ENCODE peak calls at places on chromosomes 3 and 15, in four cellular contexts. One of them, this sample, is unnamed.

GRCh38 chr3:176088962-176089383 is 1108.3 kb downstream of the TBL1XR1 start:
- DNase-seq in H9: no peak
- DNase-seq in ascending aorta: no peak
- DNase-seq in AG04450: no peak
- DNase-seq in this sample: no peak

GRCh38 chr15:69463182-69463756 is 10.7 kb downstream of the RPLP1 start:
- DNase-seq in H9: no peak
- DNase-seq in ascending aorta: no peak
- DNase-seq in AG04450: no peak
- DNase-seq in this sample: no peak

GRCh38 chr15:101295607-101296225 is 668 bp upstream of the SNRPA1 start:
- DNase-seq in H9: no peak
- DNase-seq in ascending aorta: no peak
- DNase-seq in AG04450: peak
- DNase-seq in this sample: no peak

GRCh38 chr3:78086150-78086549 is 1046.3 kb downstream of the ROBO2 start:
- DNase-seq in H9: no peak
- DNase-seq in ascending aorta: no peak
- DNase-seq in AG04450: no peak
- DNase-seq in this sample: no peak

GRCh38 chr3:192054881-192055280 is 593.9 kb downstream of the PYDC2 start:
- DNase-seq in H9: no peak
- DNase-seq in ascending aorta: no peak
- DNase-seq in AG04450: no peak
- DNase-seq in this sample: no peak

GRCh38 chr3:133535971-133536634 is 37.4 kb upstream of the CDV3 start:
- DNase-seq in H9: no peak
- DNase-seq in ascending aorta: no peak
- DNase-seq in AG04450: peak
- DNase-seq in this sample: no peak

GRCh38 chr3:4529901-4530588 is 36.9 kb downstream of the ITPR1 start:
- DNase-seq in H9: no peak
- DNase-seq in ascending aorta: no peak
- DNase-seq in AG04450: no peak
- DNase-seq in this sample: no peak

GRCh38 chr15:70701891-70702568 is 61.3 kb downstream of the UACA start:
- DNase-seq in H9: no peak
- DNase-seq in ascending aorta: no peak
- DNase-seq in AG04450: no peak
- DNase-seq in this sample: no peak

GRCh38 chr3:52218454-52218853 is 7.0 kb downstream of the TLR9 start:
- DNase-seq in H9: no peak
- DNase-seq in ascending aorta: no peak
- DNase-seq in AG04450: no peak
- DNase-seq in this sample: no peak

GRCh38 chr3:154122096-154122911 is 1.1 kb downstream of the ARHGEF26 start:
- DNase-seq in H9: peak
- DNase-seq in ascending aorta: no peak
- DNase-seq in AG04450: no peak
- DNase-seq in this sample: no peak

GRCh38 chr15:40695469-40695910 is 516 bp downstream of the RAD51 start:
- DNase-seq in H9: no peak
- DNase-seq in ascending aorta: no peak
- DNase-seq in AG04450: no peak
- DNase-seq in this sample: no peak

GRCh38 chr3:29186982-29187718 is 93.7 kb upstream of the RBMS3 start:
- DNase-seq in H9: no peak
- DNase-seq in ascending aorta: no peak
- DNase-seq in AG04450: peak
- DNase-seq in this sample: no peak

GRCh38 chr3:112128843-112129727 is 4.0 kb downstream of the GCSAM start:
- DNase-seq in H9: peak
- DNase-seq in ascending aorta: no peak
- DNase-seq in AG04450: peak
- DNase-seq in this sample: no peak

GRCh38 chr3:197374951-197375560 is 76.6 kb upstream of the DLG1 start:
- DNase-seq in H9: no peak
- DNase-seq in ascending aorta: no peak
- DNase-seq in AG04450: no peak
- DNase-seq in this sample: no peak

GRCh38 chr3:10334461-10334860 is 13.5 kb upstream of the SEC13 start:
- DNase-seq in H9: peak
- DNase-seq in ascending aorta: no peak
- DNase-seq in AG04450: no peak
- DNase-seq in this sample: no peak

GRCh38 chr15:89441295-89441762 is 55.1 kb downstream of the RHCG start:
- DNase-seq in H9: no peak
- DNase-seq in ascending aorta: no peak
- DNase-seq in AG04450: no peak
- DNase-seq in this sample: no peak

GRCh38 chr3:61358364-61358763 is 107.1 kb upstream of the FHIT start:
- DNase-seq in H9: no peak
- DNase-seq in ascending aorta: peak
- DNase-seq in AG04450: no peak
- DNase-seq in this sample: peak

GRCh38 chr15:77487479-77487861 is 66.8 kb downstream of the HMG20A start:
- DNase-seq in H9: no peak
- DNase-seq in ascending aorta: no peak
- DNase-seq in AG04450: no peak
- DNase-seq in this sample: no peak

GRCh38 chr3:11583226-11583625 is 60.5 kb downstream of the VGLL4 start:
- DNase-seq in H9: no peak
- DNase-seq in ascending aorta: no peak
- DNase-seq in AG04450: no peak
- DNase-seq in this sample: no peak

GRCh38 chr3:43256714-43257461 is 29.5 kb upstream of the SNRK start:
- DNase-seq in H9: no peak
- DNase-seq in ascending aorta: no peak
- DNase-seq in AG04450: no peak
- DNase-seq in this sample: no peak

GRCh38 chr15:69156726-69157381 is 3.6 kb upstream of the GLCE start:
- DNase-seq in H9: peak
- DNase-seq in ascending aorta: no peak
- DNase-seq in AG04450: no peak
- DNase-seq in this sample: no peak

GRCh38 chr3:31918179-31919165 is 62.6 kb downstream of the OSBPL10 start:
- DNase-seq in H9: no peak
- DNase-seq in ascending aorta: no peak
- DNase-seq in AG04450: no peak
- DNase-seq in this sample: no peak

GRCh38 chr3:11305509-11305908 is 33.3 kb downstream of the ATG7 start:
- DNase-seq in H9: no peak
- DNase-seq in ascending aorta: no peak
- DNase-seq in AG04450: no peak
- DNase-seq in this sample: no peak

GRCh38 chr3:16480861-16481569 is 32.5 kb downstream of the RFTN1 start:
- DNase-seq in H9: no peak
- DNase-seq in ascending aorta: no peak
- DNase-seq in AG04450: no peak
- DNase-seq in this sample: no peak

GRCh38 chr3:158789592-158789991 is 12.3 kb upstream of the MFSD1 start:
- DNase-seq in H9: no peak
- DNase-seq in ascending aorta: no peak
- DNase-seq in AG04450: no peak
- DNase-seq in this sample: no peak

GRCh38 chr3:167609156-167609555 is 44.6 kb downstream of the WDR49 start:
- DNase-seq in H9: no peak
- DNase-seq in ascending aorta: no peak
- DNase-seq in AG04450: no peak
- DNase-seq in this sample: no peak

GRCh38 chr3:167602041-167602440 is 51.7 kb downstream of the WDR49 start:
- DNase-seq in H9: no peak
- DNase-seq in ascending aorta: no peak
- DNase-seq in AG04450: no peak
- DNase-seq in this sample: no peak

GRCh38 chr3:167611718-167612117 is 42.0 kb downstream of the WDR49 start:
- DNase-seq in H9: no peak
- DNase-seq in ascending aorta: no peak
- DNase-seq in AG04450: no peak
- DNase-seq in this sample: no peak

GRCh38 chr3:167606836-167607235 is 46.9 kb downstream of the WDR49 start:
- DNase-seq in H9: no peak
- DNase-seq in ascending aorta: no peak
- DNase-seq in AG04450: no peak
- DNase-seq in this sample: no peak

DNA sequence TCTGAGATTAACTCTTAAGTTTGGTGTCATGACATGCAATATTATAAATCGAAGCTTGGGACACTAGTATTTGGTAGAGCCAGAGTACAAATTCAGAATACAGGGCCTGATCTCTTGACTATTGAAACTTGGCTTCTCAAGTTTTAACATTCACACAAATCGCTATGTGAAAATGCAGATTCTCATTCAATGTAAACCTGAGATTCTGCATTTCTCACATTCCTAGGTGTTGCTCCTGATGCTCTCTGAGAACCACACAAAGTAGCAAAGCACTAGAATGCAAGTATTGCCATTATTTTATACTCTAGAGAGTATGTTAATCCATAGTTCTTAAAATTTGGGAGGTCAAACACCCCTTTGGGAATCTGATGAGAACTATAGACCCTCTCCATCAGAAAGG is 47.9 kb downstream of the WDR49 start:
- DNase-seq in H9: no peak
- DNase-seq in ascending aorta: no peak
- DNase-seq in AG04450: no peak
- DNase-seq in this sample: no peak
- TF ChIP-seq CTCF in H9: no peak
- TF ChIP-seq CTCF in ascending aorta: no peak
- TF ChIP-seq CTCF in AG04450: no peak
- TF ChIP-seq CTCF in this sample: no peak

GRCh38 chr3:129421988-129422745 is 6.3 kb downstream of the EFCAB12 start:
- DNase-seq in H9: no peak
- DNase-seq in ascending aorta: no peak
- DNase-seq in AG04450: no peak
- DNase-seq in this sample: no peak

GRCh38 chr3:129425213-129425612 is 3.2 kb downstream of the EFCAB12 start:
- DNase-seq in H9: peak
- DNase-seq in ascending aorta: no peak
- DNase-seq in AG04450: no peak
- DNase-seq in this sample: no peak

GRCh38 chr3:129425619-129426018 is 2.8 kb downstream of the EFCAB12 start:
- DNase-seq in H9: no peak
- DNase-seq in ascending aorta: no peak
- DNase-seq in AG04450: no peak
- DNase-seq in this sample: no peak

GRCh38 chr3:129422897-129423296 is 5.5 kb downstream of the EFCAB12 start:
- DNase-seq in H9: no peak
- DNase-seq in ascending aorta: no peak
- DNase-seq in AG04450: no peak
- DNase-seq in this sample: no peak

DNA sequence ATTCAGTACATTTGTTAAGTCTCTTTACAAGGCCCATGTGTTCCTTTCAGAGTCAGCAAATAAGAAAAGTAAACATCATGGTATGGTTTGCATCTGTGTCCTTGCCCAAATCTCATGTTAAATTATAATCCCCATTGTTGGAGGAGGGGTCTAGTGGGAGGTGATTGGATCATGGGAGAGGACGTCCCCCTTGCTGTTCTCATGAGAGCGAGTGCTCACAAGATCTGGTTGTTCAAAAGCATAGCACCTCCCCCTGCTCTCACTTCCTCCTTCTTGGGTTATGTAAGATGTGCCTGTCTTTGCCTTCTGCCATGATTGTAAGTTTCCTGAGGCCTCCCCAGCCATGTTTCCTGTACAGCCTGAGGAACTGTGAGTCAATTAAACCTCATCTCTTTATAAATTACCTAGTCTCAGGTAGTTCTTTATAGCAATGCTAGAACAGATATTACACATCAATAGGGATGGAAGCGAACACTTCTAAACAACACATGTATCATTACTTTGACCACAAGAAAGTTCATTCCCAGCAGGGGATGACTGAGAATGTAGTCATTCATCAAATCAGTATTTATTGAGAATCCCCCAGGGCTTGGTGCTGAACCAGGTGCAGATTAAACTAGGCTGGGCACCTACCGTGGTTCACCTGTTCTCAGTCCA is 4.1 kb downstream of the EFCAB12 start:
- DNase-seq in H9: no peak
- DNase-seq in ascending aorta: no peak
- DNase-seq in AG04450: no peak
- DNase-seq in this sample: no peak
- TF ChIP-seq CTCF in H9: no peak
- TF ChIP-seq CTCF in ascending aorta: no peak
- TF ChIP-seq CTCF in AG04450: no peak
- TF ChIP-seq CTCF in this sample: no peak

GRCh38 chr15:74381190-74381453 is 13.7 kb upstream of the CYP11A1 start:
- DNase-seq in H9: no peak
- DNase-seq in ascending aorta: no peak
- DNase-seq in AG04450: no peak
- DNase-seq in this sample: no peak

GRCh38 chr15:74383286-74383685 is 15.8 kb upstream of the CYP11A1 start:
- DNase-seq in H9: no peak
- DNase-seq in ascending aorta: no peak
- DNase-seq in AG04450: no peak
- DNase-seq in this sample: no peak

GRCh38 chr15:74381481-74381880 is 14.0 kb upstream of the CYP11A1 start:
- DNase-seq in H9: peak
- DNase-seq in ascending aorta: no peak
- DNase-seq in AG04450: no peak
- DNase-seq in this sample: no peak

GRCh38 chr15:74380361-74381189 is 13.1 kb upstream of the CYP11A1 start:
- DNase-seq in H9: peak
- DNase-seq in ascending aorta: no peak
- DNase-seq in AG04450: no peak
- DNase-seq in this sample: no peak

DNA sequence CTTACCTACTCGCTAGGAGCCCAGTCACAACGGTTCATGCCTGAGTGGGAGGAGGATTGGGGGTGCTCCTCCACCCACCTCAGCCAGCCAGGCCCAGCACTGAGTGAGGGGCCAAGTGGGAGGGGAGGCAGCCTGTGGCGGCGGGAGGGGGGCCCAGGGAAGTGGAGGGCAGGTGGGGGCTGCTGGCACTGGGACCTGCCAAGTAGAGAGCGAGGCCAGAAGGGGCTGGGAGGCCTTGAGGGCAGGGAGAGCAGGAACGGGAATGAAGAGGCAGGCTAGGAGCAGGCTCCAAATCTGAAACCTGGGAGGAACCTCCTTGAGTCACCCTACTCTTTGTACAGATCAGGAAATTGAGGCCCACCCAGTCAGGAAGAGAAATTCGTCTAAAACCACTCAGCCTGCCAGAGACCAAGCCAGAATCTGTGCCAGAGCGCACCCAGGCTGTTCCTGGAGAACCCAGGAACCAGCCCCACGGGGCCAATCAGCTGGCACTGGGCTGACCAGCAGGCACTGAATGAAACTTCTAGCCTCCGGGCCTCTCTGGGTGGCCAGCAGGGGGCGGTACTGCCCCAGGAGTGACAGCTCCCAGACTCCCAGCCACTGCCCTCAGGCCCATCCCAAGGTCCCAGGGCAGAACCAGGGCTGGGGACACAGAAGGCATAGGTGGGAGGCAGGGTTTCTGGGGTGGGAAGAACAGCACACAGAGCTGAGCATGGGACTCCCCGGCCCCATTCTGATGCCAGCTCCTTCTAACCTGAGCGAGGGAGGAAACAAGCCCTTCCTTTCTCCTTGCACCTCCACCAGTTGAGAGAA is 14.8 kb upstream of the CYP11A1 start:
- DNase-seq in H9: peak
- DNase-seq in ascending aorta: peak
- DNase-seq in AG04450: no peak
- DNase-seq in this sample: peak
- TF ChIP-seq CTCF in H9: peak
- TF ChIP-seq CTCF in ascending aorta: peak
- TF ChIP-seq CTCF in AG04450: peak
- TF ChIP-seq CTCF in this sample: peak

GRCh38 chr3:147385059-147386012 is 21.0 kb downstream of the ZIC4 start:
- DNase-seq in H9: peak
- DNase-seq in ascending aorta: no peak
- DNase-seq in AG04450: no peak
- DNase-seq in this sample: no peak
- TF ChIP-seq CTCF in H9: no peak
- TF ChIP-seq CTCF in ascending aorta: no peak
- TF ChIP-seq CTCF in AG04450: no peak
- TF ChIP-seq CTCF in this sample: no peak

This sample was measured in omental fat pad.